ENCODE peak calls at places on chromosomes 7 and 10, in seven cellular contexts. One of them, this sample, is unnamed.

GRCh38 chr7:155458317-155459132 is 596 bp downstream of the EN2 start:
- DNase-seq in memory B cell: no peak
- DNase-seq in NCI-H774: no peak
- DNase-seq in stimulated activated CD8-positive, alpha-beta memory T cell treated with anti-CD3 and anti-CD28 coated beads, Interleukin-7, amount 100 ng/mL, for 48 hours: no peak
- DNase-seq in effector memory CD4-positive, alpha-beta T cell: no peak
- DNase-seq in KG1: no peak
- DNase-seq in aorta: peak; percentile 71
- DNase-seq in this sample: peak; percentile 5

GRCh38 chr7:33883566-33883965 is 21.8 kb upstream of the BMPER start:
- DNase-seq in memory B cell: no peak
- DNase-seq in NCI-H774: peak; percentile 3
- DNase-seq in stimulated activated CD8-positive, alpha-beta memory T cell treated with anti-CD3 and anti-CD28 coated beads, Interleukin-7, amount 100 ng/mL, for 48 hours: no peak
- DNase-seq in effector memory CD4-positive, alpha-beta T cell: no peak
- DNase-seq in KG1: no peak
- DNase-seq in aorta: no peak
- DNase-seq in this sample: no peak

GRCh38 chr10:63702107-63702506 is 180.9 kb downstream of the REEP3 start:
- DNase-seq in memory B cell: no peak
- DNase-seq in NCI-H774: peak; percentile 37
- DNase-seq in stimulated activated CD8-positive, alpha-beta memory T cell treated with anti-CD3 and anti-CD28 coated beads, Interleukin-7, amount 100 ng/mL, for 48 hours: no peak
- DNase-seq in effector memory CD4-positive, alpha-beta T cell: no peak
- DNase-seq in KG1: no peak
- DNase-seq in aorta: no peak
- DNase-seq in this sample: no peak

GRCh38 chr7:137754076-137754851 is 92.5 kb downstream of the DGKI start:
- DNase-seq in memory B cell: no peak
- DNase-seq in NCI-H774: no peak
- DNase-seq in stimulated activated CD8-positive, alpha-beta memory T cell treated with anti-CD3 and anti-CD28 coated beads, Interleukin-7, amount 100 ng/mL, for 48 hours: no peak
- DNase-seq in effector memory CD4-positive, alpha-beta T cell: no peak
- DNase-seq in KG1: no peak
- DNase-seq in aorta: peak; percentile 75
- DNase-seq in this sample: peak; percentile 67

GRCh38 chr10:11687779-11688447 is 54.3 kb upstream of the ECHDC3 start:
- DNase-seq in memory B cell: no peak
- DNase-seq in NCI-H774: no peak
- DNase-seq in stimulated activated CD8-positive, alpha-beta memory T cell treated with anti-CD3 and anti-CD28 coated beads, Interleukin-7, amount 100 ng/mL, for 48 hours: no peak
- DNase-seq in effector memory CD4-positive, alpha-beta T cell: no peak
- DNase-seq in KG1: no peak
- DNase-seq in aorta: no peak
- DNase-seq in this sample: peak; percentile 25

GRCh38 chr7:111229951-111230350 is 139.0 kb downstream of the LRRN3 start:
- DNase-seq in memory B cell: no peak
- DNase-seq in NCI-H774: no peak
- DNase-seq in stimulated activated CD8-positive, alpha-beta memory T cell treated with anti-CD3 and anti-CD28 coated beads, Interleukin-7, amount 100 ng/mL, for 48 hours: no peak
- DNase-seq in effector memory CD4-positive, alpha-beta T cell: no peak
- DNase-seq in KG1: no peak
- DNase-seq in aorta: no peak
- DNase-seq in this sample: peak; percentile 65

GRCh38 chr7:28808786-28809533 is 149.2 kb downstream of the TRIL start:
- DNase-seq in memory B cell: peak; percentile 63
- DNase-seq in NCI-H774: no peak
- DNase-seq in stimulated activated CD8-positive, alpha-beta memory T cell treated with anti-CD3 and anti-CD28 coated beads, Interleukin-7, amount 100 ng/mL, for 48 hours: no peak
- DNase-seq in effector memory CD4-positive, alpha-beta T cell: no peak
- DNase-seq in KG1: no peak
- DNase-seq in aorta: peak; percentile 76
- DNase-seq in this sample: peak; percentile 46

GRCh38 chr7:118974836-118975235 is 750.3 kb downstream of the ANKRD7 start:
- DNase-seq in memory B cell: no peak
- DNase-seq in NCI-H774: no peak
- DNase-seq in stimulated activated CD8-positive, alpha-beta memory T cell treated with anti-CD3 and anti-CD28 coated beads, Interleukin-7, amount 100 ng/mL, for 48 hours: no peak
- DNase-seq in effector memory CD4-positive, alpha-beta T cell: no peak
- DNase-seq in KG1: no peak
- DNase-seq in aorta: no peak
- DNase-seq in this sample: no peak

GRCh38 chr10:29553732-29554260 is 81.0 kb downstream of the SVIL start:
- DNase-seq in memory B cell: no peak
- DNase-seq in NCI-H774: no peak
- DNase-seq in stimulated activated CD8-positive, alpha-beta memory T cell treated with anti-CD3 and anti-CD28 coated beads, Interleukin-7, amount 100 ng/mL, for 48 hours: no peak
- DNase-seq in effector memory CD4-positive, alpha-beta T cell: no peak
- DNase-seq in KG1: no peak
- DNase-seq in aorta: no peak
- DNase-seq in this sample: no peak

GRCh38 chr10:52598936-52599335 is 173.6 kb downstream of the MBL2 start:
- DNase-seq in memory B cell: no peak
- DNase-seq in NCI-H774: no peak
- DNase-seq in stimulated activated CD8-positive, alpha-beta memory T cell treated with anti-CD3 and anti-CD28 coated beads, Interleukin-7, amount 100 ng/mL, for 48 hours: no peak
- DNase-seq in effector memory CD4-positive, alpha-beta T cell: no peak
- DNase-seq in KG1: no peak
- DNase-seq in aorta: no peak
- DNase-seq in this sample: no peak

This sample was measured in kidney tubule cell.